ENCODE peak calls at places on chromosomes 7 and 10, in seven cellular contexts. One of them, this sample, is unnamed.

GRCh38 chr10:60282771-60283353 is 106.8 kb downstream of the ANK3 start:
- DNase-seq in CD8-positive, alpha-beta T cell: no peak
- DNase-seq in SK-N-SH: no peak
- DNase-seq in Panc1: peak
- DNase-seq in fibroblast of the aortic adventitia: peak
- DNase-seq in epithelial cell of esophagus: peak
- DNase-seq in CD4-positive, alpha-beta T cell: no peak
- DNase-seq in this sample: no peak

GRCh38 chr10:84854439-84854838 is 526.0 kb downstream of the CCSER2 start:
- DNase-seq in fibroblast of the aortic adventitia: no peak
- DNase-seq in CD8-positive, alpha-beta T cell: no peak
- DNase-seq in SK-N-SH: no peak
- DNase-seq in CD4-positive, alpha-beta T cell: no peak
- DNase-seq in epithelial cell of esophagus: no peak
- DNase-seq in Panc1: no peak
- DNase-seq in this sample: no peak

GRCh38 chr7:36653671-36654355 is 70.5 kb downstream of the AOAH start:
- DNase-seq in fibroblast of the aortic adventitia: no peak
- DNase-seq in SK-N-SH: no peak
- DNase-seq in CD8-positive, alpha-beta T cell: no peak
- DNase-seq in CD4-positive, alpha-beta T cell: no peak
- DNase-seq in Panc1: no peak
- DNase-seq in epithelial cell of esophagus: no peak
- DNase-seq in this sample: no peak

GRCh38 chr7:69890081-69890369 is 291.8 kb downstream of the AUTS2 start:
- DNase-seq in fibroblast of the aortic adventitia: peak
- DNase-seq in CD4-positive, alpha-beta T cell: no peak
- DNase-seq in Panc1: no peak
- DNase-seq in CD8-positive, alpha-beta T cell: no peak
- DNase-seq in SK-N-SH: no peak
- DNase-seq in epithelial cell of esophagus: no peak
- DNase-seq in this sample: no peak

GRCh38 chr7:142753366-142753765 is 4.1 kb downstream of the PRSS1 start:
- DNase-seq in SK-N-SH: no peak
- DNase-seq in CD8-positive, alpha-beta T cell: no peak
- DNase-seq in epithelial cell of esophagus: no peak
- DNase-seq in CD4-positive, alpha-beta T cell: no peak
- DNase-seq in fibroblast of the aortic adventitia: no peak
- DNase-seq in Panc1: no peak
- DNase-seq in this sample: no peak

GRCh38 chr10:121988361-121989324 is at the start of gene TACC2:
- DNase-seq in SK-N-SH: no peak
- DNase-seq in CD8-positive, alpha-beta T cell: no peak
- DNase-seq in epithelial cell of esophagus: peak
- DNase-seq in CD4-positive, alpha-beta T cell: no peak
- DNase-seq in fibroblast of the aortic adventitia: no peak
- DNase-seq in Panc1: no peak
- DNase-seq in this sample: no peak

GRCh38 chr10:51097546-51097945 is 23.3 kb downstream of the PRKG1 start:
- DNase-seq in CD4-positive, alpha-beta T cell: no peak
- DNase-seq in fibroblast of the aortic adventitia: peak
- DNase-seq in CD8-positive, alpha-beta T cell: no peak
- DNase-seq in epithelial cell of esophagus: no peak
- DNase-seq in SK-N-SH: no peak
- DNase-seq in Panc1: no peak
- DNase-seq in this sample: no peak

GRCh38 chr10:80870282-80870681 is 332.6 kb downstream of the SH2D4B start:
- DNase-seq in fibroblast of the aortic adventitia: no peak
- DNase-seq in CD8-positive, alpha-beta T cell: no peak
- DNase-seq in CD4-positive, alpha-beta T cell: no peak
- DNase-seq in epithelial cell of esophagus: no peak
- DNase-seq in SK-N-SH: no peak
- DNase-seq in Panc1: no peak
- DNase-seq in this sample: no peak

GRCh38 chr7:45259966-45260646 is 102.5 kb downstream of the RAMP3 start:
- DNase-seq in Panc1: peak
- DNase-seq in CD8-positive, alpha-beta T cell: peak
- DNase-seq in fibroblast of the aortic adventitia: peak
- DNase-seq in SK-N-SH: peak
- DNase-seq in CD4-positive, alpha-beta T cell: peak
- DNase-seq in epithelial cell of esophagus: peak
- DNase-seq in this sample: peak

GRCh38 chr10:69554611-69555010 is 18.6 kb downstream of the NEUROG3 start:
- DNase-seq in Panc1: no peak
- DNase-seq in SK-N-SH: no peak
- DNase-seq in epithelial cell of esophagus: no peak
- DNase-seq in CD8-positive, alpha-beta T cell: no peak
- DNase-seq in CD4-positive, alpha-beta T cell: no peak
- DNase-seq in fibroblast of the aortic adventitia: no peak
- DNase-seq in this sample: no peak

GRCh38 chr7:123051916-123052315 is 56.4 kb upstream of the TAS2R16 start:
- DNase-seq in fibroblast of the aortic adventitia: peak
- DNase-seq in SK-N-SH: no peak
- DNase-seq in CD4-positive, alpha-beta T cell: no peak
- DNase-seq in Panc1: no peak
- DNase-seq in epithelial cell of esophagus: no peak
- DNase-seq in CD8-positive, alpha-beta T cell: no peak
- DNase-seq in this sample: no peak

GRCh38 chr10:93570383-93570782 is 3.9 kb downstream of the FFAR4 start:
- DNase-seq in Panc1: no peak
- DNase-seq in epithelial cell of esophagus: no peak
- DNase-seq in CD4-positive, alpha-beta T cell: no peak
- DNase-seq in SK-N-SH: no peak
- DNase-seq in fibroblast of the aortic adventitia: no peak
- DNase-seq in CD8-positive, alpha-beta T cell: no peak
- DNase-seq in this sample: no peak

GRCh38 chr7:82530361-82530760 is 86.8 kb upstream of the CACNA2D1 start:
- DNase-seq in fibroblast of the aortic adventitia: peak
- DNase-seq in Panc1: no peak
- DNase-seq in CD8-positive, alpha-beta T cell: no peak
- DNase-seq in SK-N-SH: no peak
- DNase-seq in epithelial cell of esophagus: no peak
- DNase-seq in CD4-positive, alpha-beta T cell: no peak
- DNase-seq in this sample: peak

GRCh38 chr10:35259769-35260397 is 76.4 kb upstream of the CCNY start:
- DNase-seq in epithelial cell of esophagus: peak
- DNase-seq in Panc1: peak
- DNase-seq in SK-N-SH: no peak
- DNase-seq in fibroblast of the aortic adventitia: peak
- DNase-seq in CD4-positive, alpha-beta T cell: no peak
- DNase-seq in CD8-positive, alpha-beta T cell: no peak
- DNase-seq in this sample: no peak

GRCh38 chr7:80357530-80357929 is 154.3 kb downstream of the GNAT3 start:
- DNase-seq in SK-N-SH: no peak
- DNase-seq in CD8-positive, alpha-beta T cell: no peak
- DNase-seq in Panc1: no peak
- DNase-seq in CD4-positive, alpha-beta T cell: no peak
- DNase-seq in epithelial cell of esophagus: no peak
- DNase-seq in fibroblast of the aortic adventitia: peak
- DNase-seq in this sample: no peak

GRCh38 chr7:72435366-72435765 is 23.2 kb upstream of the CALN1 start:
- DNase-seq in SK-N-SH: no peak
- DNase-seq in CD4-positive, alpha-beta T cell: no peak
- DNase-seq in Panc1: no peak
- DNase-seq in epithelial cell of esophagus: no peak
- DNase-seq in fibroblast of the aortic adventitia: no peak
- DNase-seq in CD8-positive, alpha-beta T cell: no peak
- DNase-seq in this sample: no peak

GRCh38 chr10:127119901-127120300 is 76.5 kb downstream of the INSYN2A start:
- DNase-seq in fibroblast of the aortic adventitia: no peak
- DNase-seq in CD8-positive, alpha-beta T cell: no peak
- DNase-seq in epithelial cell of esophagus: no peak
- DNase-seq in Panc1: no peak
- DNase-seq in CD4-positive, alpha-beta T cell: no peak
- DNase-seq in SK-N-SH: peak
- DNase-seq in this sample: no peak

GRCh38 chr10:12405342-12406320 is 56.3 kb downstream of the CAMK1D start:
- DNase-seq in epithelial cell of esophagus: peak
- DNase-seq in Panc1: peak
- DNase-seq in fibroblast of the aortic adventitia: no peak
- DNase-seq in CD4-positive, alpha-beta T cell: no peak
- DNase-seq in SK-N-SH: no peak
- DNase-seq in CD8-positive, alpha-beta T cell: no peak
- DNase-seq in this sample: no peak

GRCh38 chr7:30709549-30709948 is 27.3 kb upstream of the CRHR2 start:
- DNase-seq in epithelial cell of esophagus: no peak
- DNase-seq in CD4-positive, alpha-beta T cell: no peak
- DNase-seq in fibroblast of the aortic adventitia: no peak
- DNase-seq in CD8-positive, alpha-beta T cell: no peak
- DNase-seq in Panc1: no peak
- DNase-seq in SK-N-SH: no peak
- DNase-seq in this sample: no peak

DNA sequence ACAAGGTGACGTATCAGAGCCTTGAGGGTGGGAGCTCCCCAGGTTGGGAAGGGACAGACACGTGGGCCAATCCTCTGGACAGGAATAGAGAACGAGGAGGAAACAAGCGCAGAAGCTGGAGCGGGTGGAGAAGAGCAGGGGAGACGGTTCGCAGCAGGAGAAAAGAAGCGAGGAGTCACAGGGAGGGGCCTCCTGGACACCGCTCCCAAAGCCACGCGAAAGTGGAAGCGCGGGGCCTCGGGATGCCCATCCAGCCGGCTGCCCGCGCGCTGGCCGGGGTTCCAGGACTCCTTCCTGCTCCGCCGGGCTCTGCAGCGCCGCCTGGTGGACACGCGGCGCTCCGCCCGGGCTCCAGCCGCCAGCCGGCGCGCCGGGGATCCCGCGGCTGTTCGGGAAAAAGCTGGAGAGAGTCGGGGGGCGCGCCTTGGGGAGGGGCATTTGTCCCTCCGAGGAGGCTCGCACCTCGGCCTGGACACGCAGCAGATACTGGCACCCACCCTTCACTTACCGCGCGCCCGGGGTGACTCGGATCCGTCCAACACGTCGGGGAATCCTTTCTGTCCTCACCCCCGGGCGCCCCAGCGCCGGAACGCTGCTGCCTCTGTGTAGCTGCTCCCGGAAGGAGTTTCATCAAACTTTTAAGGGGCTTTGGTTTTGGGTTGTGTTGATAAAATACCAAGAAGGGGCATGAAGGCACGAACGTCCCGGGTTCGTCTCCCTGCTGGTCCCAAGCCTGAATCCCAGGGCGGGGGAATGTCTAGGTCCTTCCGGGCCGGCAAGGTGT is 6.2 kb downstream of the ZNF503 start:
- DNase-seq in fibroblast of the aortic adventitia: peak
- DNase-seq in SK-N-SH: peak
- DNase-seq in CD8-positive, alpha-beta T cell: no peak
- DNase-seq in Panc1: no peak
- DNase-seq in epithelial cell of esophagus: peak
- DNase-seq in CD4-positive, alpha-beta T cell: no peak
- DNase-seq in this sample: no peak
- TF ChIP-seq CTCF in fibroblast of the aortic adventitia: peak
- TF ChIP-seq CTCF in SK-N-SH: peak
- TF ChIP-seq CTCF in CD8-positive, alpha-beta T cell: peak
- TF ChIP-seq CTCF in Panc1: peak
- TF ChIP-seq CTCF in epithelial cell of esophagus: peak
- TF ChIP-seq CTCF in CD4-positive, alpha-beta T cell: peak
- TF ChIP-seq CTCF in this sample: peak

DNA sequence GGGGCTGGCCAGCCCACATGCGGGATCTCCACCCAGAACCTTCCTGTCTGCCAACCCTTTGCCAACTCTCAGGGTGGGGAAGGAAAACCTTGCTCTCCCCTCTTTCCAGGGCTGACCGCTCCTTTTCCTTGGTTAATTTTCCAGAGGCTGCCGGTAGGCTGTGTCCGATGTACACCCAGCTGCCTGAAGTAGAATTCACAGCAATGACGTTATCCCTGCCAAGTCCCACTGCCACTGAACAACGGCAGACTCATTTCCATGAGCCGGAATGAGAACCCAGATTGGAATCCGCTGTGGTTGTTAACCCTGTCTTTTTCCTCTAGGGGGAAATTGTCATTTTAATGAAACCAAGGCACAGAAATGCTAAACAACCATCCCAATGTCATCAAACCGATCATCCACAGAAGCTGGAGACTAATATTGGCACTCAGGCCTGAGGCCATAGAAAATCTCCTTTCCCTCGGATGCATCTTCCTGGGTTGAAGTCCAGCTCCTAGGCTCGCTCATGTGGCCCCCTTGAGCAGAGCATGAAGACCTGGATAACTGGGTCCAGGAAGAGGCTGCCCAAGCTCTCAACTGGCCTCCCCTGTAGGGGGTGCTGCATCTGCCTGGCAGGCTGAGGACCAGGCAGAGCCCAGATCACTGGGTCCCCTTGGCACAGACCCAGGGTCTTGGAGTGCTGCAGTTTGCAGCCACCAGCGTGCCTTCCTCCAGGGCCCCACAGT is 30.4 kb downstream of the KLRG2 start:
- DNase-seq in Panc1: no peak
- DNase-seq in SK-N-SH: no peak
- DNase-seq in fibroblast of the aortic adventitia: peak
- DNase-seq in CD4-positive, alpha-beta T cell: no peak
- DNase-seq in CD8-positive, alpha-beta T cell: no peak
- DNase-seq in epithelial cell of esophagus: peak
- DNase-seq in this sample: no peak
- TF ChIP-seq CTCF in Panc1: no peak
- TF ChIP-seq CTCF in SK-N-SH: no peak
- TF ChIP-seq CTCF in fibroblast of the aortic adventitia: peak
- TF ChIP-seq CTCF in CD4-positive, alpha-beta T cell: no peak
- TF ChIP-seq CTCF in CD8-positive, alpha-beta T cell: no peak
- TF ChIP-seq CTCF in epithelial cell of esophagus: no peak
- TF ChIP-seq CTCF in this sample: no peak

GRCh38 chr7:1144269-1144771 is 15.7 kb downstream of the ZFAND2A start:
- DNase-seq in Panc1: no peak
- DNase-seq in CD4-positive, alpha-beta T cell: no peak
- DNase-seq in SK-N-SH: peak
- DNase-seq in fibroblast of the aortic adventitia: peak
- DNase-seq in CD8-positive, alpha-beta T cell: no peak
- DNase-seq in epithelial cell of esophagus: peak
- DNase-seq in this sample: no peak
- TF ChIP-seq CTCF in Panc1: no peak
- TF ChIP-seq CTCF in CD4-positive, alpha-beta T cell: no peak
- TF ChIP-seq CTCF in SK-N-SH: peak
- TF ChIP-seq CTCF in fibroblast of the aortic adventitia: no peak
- TF ChIP-seq CTCF in CD8-positive, alpha-beta T cell: no peak
- TF ChIP-seq CTCF in epithelial cell of esophagus: peak
- TF ChIP-seq CTCF in this sample: peak

DNA sequence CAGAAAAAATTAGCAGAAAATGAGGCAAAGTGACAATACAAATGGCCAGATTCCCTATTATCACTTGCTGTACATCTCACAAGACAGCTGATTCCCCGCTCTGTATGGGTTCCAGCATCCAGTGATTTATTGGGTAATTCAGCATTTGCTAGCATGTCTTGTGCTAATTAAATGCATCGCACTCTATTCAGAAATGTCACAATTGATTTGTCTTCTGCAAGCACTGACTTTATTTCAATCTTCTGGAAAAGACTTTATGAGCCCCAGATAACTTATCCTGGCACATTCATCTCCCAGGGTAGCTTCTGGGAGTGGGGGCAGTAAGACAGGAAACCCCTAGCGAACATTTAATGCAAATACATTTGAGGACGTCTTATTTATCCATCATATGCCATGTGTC is 68.9 kb upstream of the PTER start:
- DNase-seq in Panc1: no peak
- DNase-seq in SK-N-SH: no peak
- DNase-seq in epithelial cell of esophagus: no peak
- DNase-seq in CD4-positive, alpha-beta T cell: no peak
- DNase-seq in fibroblast of the aortic adventitia: no peak
- DNase-seq in CD8-positive, alpha-beta T cell: no peak
- DNase-seq in this sample: no peak
- TF ChIP-seq CTCF in Panc1: no peak
- TF ChIP-seq CTCF in SK-N-SH: no peak
- TF ChIP-seq CTCF in epithelial cell of esophagus: no peak
- TF ChIP-seq CTCF in CD4-positive, alpha-beta T cell: no peak
- TF ChIP-seq CTCF in fibroblast of the aortic adventitia: no peak
- TF ChIP-seq CTCF in CD8-positive, alpha-beta T cell: no peak
- TF ChIP-seq CTCF in this sample: no peak